ENCODE peak calls at places on chromosomes 3 and 15, in six cellular contexts. B is IMR-90, R is PC-3, A is breast epithelium, H is fibroblast of lung, E is body of pancreas. P is an unnamed sample.

GRCh38 chr15:66124626-66125025 is 128.9 kb downstream of the MEGF11 start:
- DNase-seq in B (no peak), R (no peak), A (no peak), H (no peak), E (no peak), P (no peak)

GRCh38 chr15:57133127-57133968 is 214.9 kb downstream of the TCF12 start:
- DNase-seq in B (peak; percentile 34), R (no peak), A (no peak), H (no peak), E (peak; percentile 64), P (no peak)

GRCh38 chr15:100788731-100789105 is 90.9 kb upstream of the ALDH1A3 start:
- DNase-seq in B (no peak), R (no peak), A (no peak), H (no peak), E (no peak), P (no peak)

GRCh38 chr15:43966646-43967045 is 139.8 kb downstream of the WDR76 start:
- DNase-seq in B (peak; percentile 54), R (no peak), A (no peak), H (peak; percentile 22), E (no peak), P (no peak)

GRCh38 chr3:15794303-15794771 is 3.4 kb downstream of the ANKRD28 start:
- DNase-seq in B (peak; percentile 87), R (peak; percentile 47), A (no peak), H (peak; percentile 92), E (no peak), P (no peak)

GRCh38 chr15:99976811-99977271 is 243.6 kb upstream of the LYSMD4 start:
- DNase-seq in B (peak; percentile 20), R (no peak), A (no peak), H (no peak), E (no peak), P (no peak)

GRCh38 chr15:85533949-85534543 is 153.6 kb downstream of the AKAP13 start:
- DNase-seq in B (no peak), R (no peak), A (no peak), H (no peak), E (no peak), P (no peak)

GRCh38 chr3:18423401-18424212 is 1.5 kb downstream of the SATB1 start:
- DNase-seq in B (peak; percentile 51), R (peak; percentile 71), A (no peak), H (peak; percentile 66), E (peak; percentile 44), P (peak; percentile 36)

GRCh38 chr3:25018909-25019308 is 409.2 kb upstream of the RARB start:
- DNase-seq in B (no peak), R (no peak), A (no peak), H (no peak), E (no peak), P (no peak)

GRCh38 chr15:41647269-41647668 is 12.9 kb upstream of the MGA start:
- DNase-seq in B (no peak), R (no peak), A (no peak), H (no peak), E (no peak), P (no peak)

GRCh38 chr3:135531996-135532395 is 433.5 kb upstream of the PPP2R3A start:
- DNase-seq in B (no peak), R (no peak), A (no peak), H (no peak), E (peak; percentile 25), P (no peak)

GRCh38 chr3:27758083-27758482 is 36.0 kb upstream of the EOMES start:
- DNase-seq in B (peak; percentile 71), R (peak; percentile 88), A (no peak), H (peak; percentile 67), E (no peak), P (no peak)

GRCh38 chr3:8900065-8900464 is 63.2 kb downstream of the RAD18 start:
- DNase-seq in B (peak; percentile 47), R (peak; percentile 14), A (no peak), H (peak; percentile 7), E (no peak), P (no peak)

GRCh38 chr15:69074011-69074842 is 59.7 kb downstream of the NOX5 start:
- DNase-seq in B (peak; percentile 54), R (peak; percentile 72), A (peak; percentile 74), H (peak; percentile 65), E (peak; percentile 54), P (peak; percentile 69)

GRCh38 chr3:187281191-187281714 is 10.3 kb downstream of the MASP1 start:
- DNase-seq in B (peak; percentile 98), R (no peak), A (no peak), H (peak; percentile 90), E (no peak), P (no peak)

GRCh38 chr3:53188720-53189119 is 27.7 kb downstream of the PRKCD start:
- DNase-seq in B (no peak), R (no peak), A (no peak), H (no peak), E (no peak), P (no peak)
- H3K36me3 ChIP-seq in B (peaks cover 25% of the 10 kb centered on the region), R (peaks cover 22% of the 10 kb centered on the region), A (peaks cover 6% of the 10 kb centered on the region), H (peaks cover 14% of the 10 kb centered on the region), E (peaks cover 28% of the 10 kb centered on the region), P (peaks cover 91% of the 10 kb centered on the region)

GRCh38 chr3:57758686-57759085 is 2.6 kb downstream of the SLMAP start:
- DNase-seq in B (peak; percentile 39), R (peak; percentile 50), A (no peak), H (peak; percentile 26), E (no peak), P (no peak)
- H3K4me3 ChIP-seq in B (no peak overlapping the region), R (peak overlapping the region; percentile 90), A (peak overlapping the region; percentile 95), H (peak overlapping the region; percentile 89), E (no peak overlapping the region), P (peak overlapping the region; percentile 95)

DNA sequence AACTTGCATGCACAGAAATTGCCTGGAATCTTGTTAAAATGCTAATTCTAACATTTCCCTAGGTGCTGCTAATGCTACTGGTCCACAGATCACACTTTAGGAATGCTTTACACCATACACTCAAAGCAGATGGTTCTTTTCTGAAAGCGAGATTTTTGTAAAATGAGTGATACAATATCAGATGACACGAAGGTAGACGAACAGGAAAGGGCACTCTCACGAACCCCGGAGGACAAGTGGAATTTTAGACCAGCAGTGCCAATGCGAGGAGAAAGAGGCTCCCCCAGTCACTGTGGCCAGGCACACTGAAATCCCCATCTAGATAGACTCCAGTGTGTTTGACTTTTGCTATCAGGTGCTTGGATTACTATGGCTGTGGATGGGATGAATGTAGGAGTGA is 21.0 kb downstream of the FAIM start:
- DNase-seq in B (peak; percentile 6), R (peak; percentile 42), A (no peak), H (no peak), E (no peak), P (no peak)
- TF ChIP-seq CTCF in B (no peak), R (no peak), A (no peak), H (no peak), E (no peak), P (no peak)

GRCh38 chr3:153038367-153038766 is 123.7 kb upstream of the RAP2B start:
- DNase-seq in B (no peak), R (no peak), A (no peak), H (no peak), E (no peak), P (no peak)
- H3K36me3 ChIP-seq in B (no peaks in the 10 kb centered on the region), R (no peaks in the 10 kb centered on the region), A (no peaks in the 10 kb centered on the region), H (no peaks in the 10 kb centered on the region), E (no peaks in the 10 kb centered on the region), P (no peaks in the 10 kb centered on the region)

GRCh38 chr3:137013955-137014688 is 56.3 kb downstream of the IL20RB start:
- DNase-seq in B (peak; percentile 86), R (peak; percentile 89), A (peak; percentile 92), H (peak; percentile 90), E (peak; percentile 93), P (peak; percentile 88)
- H3K4me3 ChIP-seq in B (peak overlapping the region; percentile 42), R (peak overlapping the region; percentile 72), A (peak overlapping the region; percentile 54), H (peak overlapping the region; percentile 71), E (peak overlapping the region; percentile 19), P (peak overlapping the region; percentile 57)

GRCh38 chr3:133882986-133883586 is 12.6 kb downstream of the RAB6B start:
- DNase-seq in B (no peak), R (no peak), A (no peak), H (no peak), E (no peak), P (no peak)
- TF ChIP-seq CTCF in B (no peak), R (no peak), A (no peak), H (no peak), E (no peak), P (no peak)

GRCh38 chr3:181955566-181955965 is 243.8 kb downstream of the SOX2 start:
- DNase-seq in B (no peak), R (no peak), A (no peak), H (no peak), E (no peak), P (no peak)
- H3K36me3 ChIP-seq in B (no peaks in the 10 kb centered on the region), R (no peaks in the 10 kb centered on the region), A (no peaks in the 10 kb centered on the region), H (no peaks in the 10 kb centered on the region), E (no peaks in the 10 kb centered on the region), P (no peaks in the 10 kb centered on the region)

P was measured in heart right ventricle.